ENCODE peak calls at places on chromosomes 11 and 22, in four cellular contexts. I is kidney, R is mammary epithelial cell, D is endothelial cell of umbilical vein. U is an unnamed sample.

GRCh38 chr11:126592496-126593410 is 237.3 kb downstream of the ST3GAL4 start:
- DNase-seq in D (no peak), I (no peak), R (peak), U (no peak)

GRCh38 chr11:45754746-45755145 is 50.2 kb upstream of the SLC35C1 start:
- DNase-seq in I (no peak), R (no peak), D (no peak), U (no peak)

GRCh38 chr11:45457649-45458048 is 171.5 kb upstream of the SYT13 start:
- DNase-seq in R (peak), D (no peak), I (no peak), U (peak)

GRCh38 chr11:11738370-11738769 is 103.4 kb upstream of the USP47 start:
- DNase-seq in D (no peak), R (no peak), I (no peak), U (no peak)

GRCh38 chr11:45061641-45062040 is 84.8 kb upstream of the PRDM11 start:
- DNase-seq in R (no peak), D (no peak), I (peak), U (no peak)

GRCh38 chr11:44797886-44798683 is 71.3 kb downstream of the TSPAN18 start:
- DNase-seq in R (no peak), I (peak), D (no peak), U (no peak)

GRCh38 chr11:85826096-85826855 is 15.3 kb upstream of the SYTL2 start:
- DNase-seq in I (peak), D (peak), R (peak), U (no peak)

GRCh38 chr11:78698612-78699011 is 123.9 kb upstream of the NARS2 start:
- DNase-seq in I (no peak), R (peak), D (no peak), U (peak)

GRCh38 chr11:31824791-31825452 is 13.8 kb upstream of the PAX6 start:
- DNase-seq in D (no peak), R (no peak), I (no peak), U (no peak)

GRCh38 chr22:20298803-20299735 is 20.8 kb downstream of the DGCR6L start:
- DNase-seq in R (peak), I (peak), D (peak), U (no peak)

GRCh38 chr11:107014871-107015270 is 3.4 kb downstream of the GUCY1A2 start:
- DNase-seq in I (no peak), R (no peak), D (no peak), U (no peak)

GRCh38 chr11:1335811-1336761 is 26.7 kb upstream of the TOLLIP start:
- DNase-seq in I (peak), R (peak), D (no peak), U (no peak)

GRCh38 chr22:39815882-39816395 is 77.6 kb downstream of the ENTHD1 start:
- DNase-seq in R (no peak), D (no peak), I (no peak), U (no peak)

GRCh38 chr11:60854140-60854846 is 1.5 kb downstream of the PTGDR2 start:
- DNase-seq in D (no peak), I (no peak), R (no peak), U (no peak)

GRCh38 chr11:119491753-119492455 is 68.9 kb upstream of the THY1 start:
- DNase-seq in R (no peak), I (peak), D (no peak), U (no peak)

GRCh38 chr11:45872513-45873356 is 12.7 kb upstream of the MAPK8IP1 start:
- DNase-seq in D (peak), I (no peak), R (peak), U (peak)

GRCh38 chr11:10693509-10694071 is at the start of gene IRAG1:
- DNase-seq in I (peak), R (no peak), D (no peak), U (peak)

GRCh38 chr11:92528051-92528450 is 303.4 kb downstream of the FAT3 start:
- DNase-seq in I (no peak), R (peak), D (no peak), U (peak)

GRCh38 chr11:68959465-68960298 is 21.1 kb downstream of the MRGPRD start:
- DNase-seq in D (no peak), R (no peak), I (peak), U (no peak)

GRCh38 chr22:46040471-46041465 is 63.8 kb upstream of the WNT7B start:
- DNase-seq in I (peak), R (no peak), D (no peak), U (no peak)

GRCh38 chr11:69352181-69352580 is 58.2 kb downstream of the MYEOV start:
- DNase-seq in I (no peak), D (peak), R (no peak), U (no peak)

GRCh38 chr11:92453055-92453454 is 228.4 kb downstream of the FAT3 start:
- DNase-seq in R (peak), I (no peak), D (no peak), U (peak)

GRCh38 chr22:44399906-44400762 is 87.4 kb upstream of the SHISAL1 start:
- DNase-seq in D (no peak), R (no peak), I (peak), U (no peak)

GRCh38 chr22:48068323-48068722 is 1305.9 kb downstream of the TBC1D22A start:
- DNase-seq in I (no peak), R (no peak), D (no peak), U (no peak)

GRCh38 chr11:65887723-65888162 is 528 bp downstream of the FIBP start:
- DNase-seq in I (no peak), R (peak), D (no peak), U (no peak)

GRCh38 chr22:39178206-39179111 is 26.0 kb upstream of the CBX7 start:
- DNase-seq in D (peak), R (no peak), I (no peak), U (no peak)

GRCh38 chr11:86547727-86548126 is 124.7 kb downstream of the ME3 start:
- DNase-seq in R (no peak), D (peak), I (no peak), U (no peak)

GRCh38 chr11:6812391-6813005 is 13.0 kb upstream of the OR6A2 start:
- DNase-seq in I (no peak), D (peak), R (peak), U (peak)

GRCh38 chr11:34977039-34977906 is 60.9 kb downstream of the PDHX start:
- DNase-seq in R (peak), I (no peak), D (peak), U (peak)

GRCh38 chr11:1194977-1195689 is 27.7 kb upstream of the MUC5B start:
- DNase-seq in D (no peak), R (no peak), I (peak), U (no peak)

GRCh38 chr11:102157219-102157618 is 47.0 kb downstream of the YAP1 start:
- DNase-seq in R (peak), I (no peak), D (peak), U (peak)

GRCh38 chr11:110079726-110080125 is 13.5 kb upstream of the ZC3H12C start:
- DNase-seq in D (no peak), I (no peak), R (peak), U (no peak)

GRCh38 chr11:130212431-130212961 is 52.9 kb downstream of the ST14 start:
- DNase-seq in I (peak), R (no peak), D (no peak), U (no peak)

GRCh38 chr11:15970506-15971214 is 385.7 kb downstream of the SOX6 start:
- DNase-seq in R (peak), D (no peak), I (no peak), U (no peak)

GRCh38 chr11:126192386-126192785 is 19.1 kb downstream of the RPUSD4 start:
- DNase-seq in I (no peak), R (no peak), D (no peak), U (no peak)

GRCh38 chr11:67371549-67372231 is 1.7 kb downstream of the CLCF1 start:
- DNase-seq in I (no peak), R (no peak), D (no peak), U (no peak)
- H3K4me3 ChIP-seq in I (peak), R (peak), D (no peak), U (peak)

GRCh38 chr22:19038728-19039447 is 83.3 kb downstream of the DGCR2 start:
- DNase-seq in R (no peak), I (peak), D (no peak), U (no peak)
- TF ChIP-seq CTCF in R (no peak), I (no peak), D (no peak), U (no peak)

GRCh38 chr11:64563966-64564365 is 27.1 kb upstream of the SLC22A12 start:
- DNase-seq in R (no peak), D (no peak), I (peak), U (no peak)
- H3K4me3 ChIP-seq in R (no peak), D (no peak), I (no peak), U (no peak)

DNA sequence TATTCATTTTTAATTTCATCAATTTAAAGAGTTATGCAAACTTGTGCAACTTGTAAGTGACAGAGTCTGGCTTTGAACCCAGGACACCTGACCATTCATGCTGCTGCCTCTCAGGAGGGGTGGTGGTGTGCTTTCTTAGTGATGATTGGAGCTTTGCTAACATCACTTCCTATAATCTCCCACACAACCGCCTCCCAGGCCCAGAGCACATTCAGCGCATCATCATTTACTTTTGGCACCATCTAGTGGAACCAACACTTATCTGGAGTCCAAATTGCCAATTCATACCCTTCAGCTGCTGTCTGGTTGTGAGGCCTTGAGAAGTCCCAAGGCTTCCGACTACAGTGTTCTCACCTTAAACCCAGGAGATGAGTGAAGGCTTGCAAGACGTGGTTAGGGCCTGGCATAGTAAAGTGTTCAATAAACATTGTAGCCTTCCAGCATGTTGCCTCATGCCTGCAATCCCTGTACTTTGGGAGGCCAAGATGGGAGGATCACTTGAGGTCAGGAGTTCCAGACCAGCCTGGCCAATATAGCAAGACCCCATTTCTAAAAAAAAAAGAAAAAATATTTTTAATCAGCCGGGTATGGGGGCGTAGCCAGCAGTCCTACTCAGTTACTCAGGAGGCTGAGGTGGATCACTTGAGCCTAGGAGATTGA is 1.1 kb upstream of the TTLL1 start:
- DNase-seq in D (peak), I (peak), R (peak), U (peak)
- TF ChIP-seq CTCF in D (peak), I (peak), R (peak), U (peak)

GRCh38 chr11:20443596-20443995 is 56.1 kb downstream of the PRMT3 start:
- DNase-seq in I (no peak), R (peak), D (peak), U (no peak)
- H3K4me3 ChIP-seq in I (no peak), R (no peak), D (no peak), U (no peak)

U was measured in astrocyte of the cerebellum.